ENCODE peak calls at places on chromosome 15, in ten cellular contexts. A, W, Y, R, M, J, G, U, K and D are unnamed samples.

GRCh38 chr15:99580061-99580460 is 14.3 kb downstream of the MEF2A start:
- DNase-seq in K (no peak), G (no peak), M (no peak), R (no peak), J (no peak), U (no peak), Y (no peak), A (no peak), W (no peak), D (no peak)

GRCh38 chr15:78840661-78841060 is 29.4 kb upstream of the ADAMTS7 start:
- DNase-seq in G (peak), J (no peak), Y (peak), U (peak), A (no peak), R (peak), W (no peak), K (no peak), M (no peak), D (peak)

GRCh38 chr15:67148196-67148701 is 82.8 kb downstream of the SMAD3 start:
- DNase-seq in K (no peak), G (no peak), J (no peak), R (no peak), Y (no peak), M (no peak), W (no peak), U (peak), A (no peak), D (peak)

GRCh38 chr15:35038655-35039534 is 46.2 kb downstream of the NANOGP8 start:
- DNase-seq in A (no peak), Y (no peak), R (no peak), K (no peak), J (no peak), W (no peak), U (no peak), M (no peak), G (no peak), D (peak)

GRCh38 chr15:70101459-70102113 is 3.9 kb upstream of the TLE3 start:
- DNase-seq in U (peak), G (no peak), Y (peak), R (no peak), J (no peak), A (no peak), K (peak), M (peak), W (peak), D (peak)

GRCh38 chr15:52318729-52319500 is 23.3 kb upstream of the MYO5C start:
- DNase-seq in J (no peak), K (no peak), Y (peak), U (no peak), G (peak), R (no peak), A (peak), W (no peak), M (no peak), D (no peak)

GRCh38 chr15:81789403-81789802 is 256.4 kb downstream of the MEX3B start:
- DNase-seq in U (no peak), J (peak), K (no peak), M (no peak), Y (no peak), G (no peak), W (no peak), A (no peak), R (no peak), D (no peak)

GRCh38 chr15:64232400-64232799 is 69.6 kb upstream of the PPIB start:
- DNase-seq in U (no peak), K (no peak), A (no peak), Y (no peak), J (no peak), R (no peak), G (no peak), W (no peak), M (no peak), D (peak)

GRCh38 chr15:68809517-68809916 is 11.2 kb downstream of the ANP32A start:
- DNase-seq in G (no peak), W (no peak), Y (no peak), R (no peak), M (peak), A (no peak), U (no peak), K (no peak), J (no peak), D (no peak)

GRCh38 chr15:38554354-38554753 is 10.3 kb downstream of the RASGRP1 start:
- DNase-seq in J (no peak), R (peak), Y (no peak), A (no peak), K (no peak), U (no peak), W (no peak), G (no peak), M (no peak), D (no peak)

GRCh38 chr15:87227846-87228245 is 1028.7 kb downstream of the NTRK3 start:
- DNase-seq in M (no peak), K (no peak), J (no peak), W (no peak), R (no peak), Y (no peak), U (no peak), A (no peak), G (no peak), D (no peak)

GRCh38 chr15:78454992-78455391 is 17.0 kb downstream of the IREB2 start:
- DNase-seq in J (no peak), M (no peak), W (no peak), R (peak), G (no peak), K (no peak), A (no peak), U (peak), Y (peak), D (no peak)

GRCh38 chr15:47486051-47486450 is 231.3 kb upstream of the SEMA6D start:
- DNase-seq in A (no peak), M (no peak), W (no peak), U (no peak), G (no peak), J (no peak), K (no peak), R (no peak), Y (no peak), D (no peak)

GRCh38 chr15:89199734-89200133 is 21.6 kb downstream of the RLBP1 start:
- DNase-seq in K (no peak), R (no peak), G (no peak), M (no peak), W (no peak), A (peak), U (peak), J (no peak), Y (no peak), D (no peak)

GRCh38 chr15:39125904-39126303 is 455.0 kb upstream of the THBS1 start:
- DNase-seq in W (no peak), A (no peak), J (no peak), Y (peak), R (peak), M (no peak), G (no peak), U (peak), K (no peak), D (peak)

GRCh38 chr15:101451886-101452285 is 37.6 kb downstream of the PCSK6 start:
- DNase-seq in G (no peak), Y (no peak), U (peak), M (no peak), A (no peak), J (no peak), W (no peak), R (no peak), K (no peak), D (peak)